ENCODE peak calls at places on chromosomes 11 and 22, in six cellular contexts. D is activated T-helper 1 cell treated with anti-CD3 and anti-CD28 coated beads, Interleukin-2, amount 50 U/mL, for 16 hours; I is memory B cell; T is NB4; X is mesenteric fat pad; P is EL. H is an unnamed sample.

GRCh38 chr11:61138940-61139339 is 22.3 kb downstream of the VPS37C start:
- DNase-seq in D (no peak), I (no peak), T (peak), X (peak), P (peak), H (no peak)

GRCh38 chr11:62599909-62600308 is 1.8 kb downstream of the MTA2 start:
- DNase-seq in D (no peak), I (no peak), T (no peak), X (no peak), P (no peak), H (no peak)

GRCh38 chr11:11608783-11609232 is 13.0 kb downstream of the GALNT18 start:
- DNase-seq in D (no peak), I (no peak), T (no peak), X (no peak), P (peak), H (no peak)

GRCh38 chr11:132895340-132895739 is 637.0 kb downstream of the OPCML start:
- DNase-seq in D (no peak), I (no peak), T (no peak), X (no peak), P (no peak), H (no peak)

GRCh38 chr11:125345706-125346561 is 150.1 kb downstream of the FEZ1 start:
- DNase-seq in D (no peak), I (no peak), T (peak), X (no peak), P (peak), H (peak)

GRCh38 chr11:6647282-6647679 is 8.3 kb downstream of the DCHS1 start:
- DNase-seq in D (no peak), I (no peak), T (no peak), X (no peak), P (peak), H (peak)

GRCh38 chr11:112016088-112016764 is 9.0 kb upstream of the DLAT start:
- DNase-seq in D (no peak), I (peak), T (peak), X (no peak), P (no peak), H (no peak)

GRCh38 chr11:66188580-66188979 is 79.9 kb upstream of the RAB1B start:
- DNase-seq in D (no peak), I (no peak), T (peak), X (no peak), P (peak), H (no peak)

GRCh38 chr11:69638941-69639681 is 1.8 kb upstream of the CCND1 start:
- DNase-seq in D (no peak), I (no peak), T (peak), X (peak), P (peak), H (peak)

GRCh38 chr22:47323518-47323917 is 561.1 kb downstream of the TBC1D22A start:
- DNase-seq in D (no peak), I (no peak), T (no peak), X (no peak), P (no peak), H (no peak)

GRCh38 chr11:4125141-4125540 is 30.5 kb downstream of the RRM1 start:
- DNase-seq in D (no peak), I (no peak), T (no peak), X (no peak), P (peak), H (no peak)

GRCh38 chr11:313304-313786 is 495 bp upstream of the IFITM1 start:
- DNase-seq in D (no peak), I (no peak), T (peak), X (no peak), P (no peak), H (no peak)

GRCh38 chr11:2803186-2804057 is 82.2 kb downstream of the CDKN1C start:
- DNase-seq in D (peak), I (no peak), T (no peak), X (peak), P (no peak), H (peak)

GRCh38 chr11:122721964-122722266 is 66.4 kb downstream of the UBASH3B start:
- DNase-seq in D (no peak), I (no peak), T (peak), X (no peak), P (peak), H (no peak)

GRCh38 chr11:110349109-110349996 is 52.9 kb upstream of the RDX start:
- DNase-seq in D (no peak), I (no peak), T (no peak), X (no peak), P (no peak), H (no peak)

GRCh38 chr11:133921026-133921425 is 35.7 kb downstream of the IGSF9B start:
- DNase-seq in D (no peak), I (no peak), T (no peak), X (no peak), P (no peak), H (no peak)

GRCh38 chr11:122523841-122524531 is 131.5 kb upstream of the UBASH3B start:
- DNase-seq in D (no peak), I (no peak), T (peak), X (no peak), P (no peak), H (no peak)

H was measured in coronary artery.